ENCODE peak calls at places on chromosome 4, in five cellular contexts. T, V, Y, L and W are unnamed samples.
A peak's percentile ranks its signal among the peaks of the same experiment; 100 is the strongest.

GRCh38 chr4:24013666-24014422 is 124.0 kb upstream of the PPARGC1A start:
- DNase-seq in T (no peak), L (no peak), Y (no peak), V (no peak), W (no peak)

GRCh38 chr4:140151700-140152014 is 2.3 kb downstream of the MAML3 start:
- DNase-seq in Y (peak; percentile 64), V (peak; percentile 75), L (peak; percentile 23), T (peak; percentile 75), W (peak; percentile 95)

GRCh38 chr4:140309124-140309870 is 64.1 kb upstream of the SCOC start:
- DNase-seq in L (no peak), V (no peak), T (no peak), Y (no peak), W (no peak)

GRCh38 chr4:13980317-13980716 is 352.8 kb upstream of the BOD1L1 start:
- DNase-seq in T (no peak), Y (no peak), L (no peak), V (no peak), W (no peak)

GRCh38 chr4:94127707-94128328 is 79.8 kb upstream of the SMARCAD1 start:
- DNase-seq in L (peak; percentile 30), T (peak; percentile 41), Y (no peak), V (peak; percentile 50), W (peak; percentile 36)

GRCh38 chr4:185576918-185577591 is 41.7 kb upstream of the PDLIM3 start:
- DNase-seq in V (no peak), T (no peak), Y (no peak), L (no peak), W (no peak)

GRCh38 chr4:38163216-38164006 is 203.2 kb downstream of the PTTG2 start:
- DNase-seq in L (no peak), T (no peak), Y (no peak), V (no peak), W (peak; percentile 21)

GRCh38 chr4:105306158-105306781 is 159.6 kb downstream of the TET2 start:
- DNase-seq in L (no peak), V (no peak), T (no peak), Y (no peak), W (no peak)

GRCh38 chr4:15665738-15666365 is 10.7 kb upstream of the FBXL5 start:
- DNase-seq in T (no peak), Y (no peak), L (no peak), V (peak; percentile 63), W (peak; percentile 60)

GRCh38 chr4:132998585-132999230 is 150.4 kb upstream of the PCDH10 start:
- DNase-seq in V (no peak), T (no peak), Y (no peak), L (no peak), W (no peak)

DNA sequence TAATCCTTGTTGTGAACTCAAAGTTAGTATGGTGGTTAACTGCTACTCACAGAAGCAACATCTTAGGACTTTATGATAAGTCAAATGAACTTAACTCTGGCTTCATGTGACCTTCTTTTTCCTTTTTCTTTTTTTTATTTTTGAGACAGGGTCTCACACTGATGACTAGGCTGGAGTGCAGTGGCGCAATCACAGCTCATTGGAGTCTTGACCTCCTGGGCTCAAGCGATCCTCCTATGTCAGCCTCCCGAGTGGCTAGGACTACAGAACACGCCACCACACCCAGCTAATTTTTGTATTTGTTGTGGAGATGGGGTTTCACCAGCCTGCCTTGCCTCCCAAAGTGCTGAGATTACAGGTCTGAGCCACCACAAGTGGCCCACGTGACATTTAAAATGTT is 22.4 kb downstream of the SEC31A start:
- DNase-seq in V (no peak), L (no peak), Y (no peak), T (no peak), W (no peak)
- H3K79me2 ChIP-seq in V (peaks cover 8% of the 10 kb centered on the region), L (peaks cover 32% of the 10 kb centered on the region), Y (no peaks in the 10 kb centered on the region), T (no peaks in the 10 kb centered on the region), W (peaks cover 30% of the 10 kb centered on the region)

GRCh38 chr4:67545199-67545995 is at the start of gene CENPC:
- DNase-seq in T (peak; percentile 92), L (peak; percentile 96), Y (peak; percentile 91), V (peak; percentile 94), W (peak; percentile 99)
- TF ChIP-seq POLR2A in T (peak; percentile 97), L (peak; percentile 95), Y (peak; percentile 97), V (peak; percentile 69), W (peak; percentile 96)

DNA sequence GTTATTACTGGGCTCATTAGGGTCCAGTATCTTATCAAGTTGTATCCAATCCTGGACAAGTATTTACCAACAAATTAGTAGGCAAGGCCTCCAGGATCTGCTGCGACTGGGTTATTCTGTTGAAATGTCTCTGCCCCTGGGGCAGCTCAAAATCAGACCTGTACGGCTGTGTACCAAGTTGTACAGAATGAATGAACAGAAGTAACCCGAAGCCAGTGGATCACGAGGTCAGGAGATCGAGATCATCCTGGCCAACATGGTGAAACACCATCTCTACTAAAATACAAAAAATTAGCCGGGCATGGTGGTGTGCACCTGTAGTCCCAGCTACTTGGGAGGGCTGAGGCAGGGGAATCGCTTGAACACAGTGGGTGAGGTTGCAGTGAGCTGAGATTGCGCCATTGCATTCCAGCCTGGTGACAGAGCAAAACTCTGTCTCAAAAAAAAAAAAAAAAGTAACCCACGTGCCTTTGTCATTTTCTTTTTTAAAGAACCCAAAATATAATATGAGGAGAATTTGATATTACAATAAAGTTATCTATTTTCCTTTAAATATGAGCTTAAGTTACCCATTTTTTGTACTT is 127.3 kb downstream of the CBR4 start:
- DNase-seq in V (no peak), Y (no peak), L (peak; percentile 9), T (no peak), W (no peak)
- H3K4me1 ChIP-seq in V (peaks cover 2% of the 10 kb centered on the region), Y (no peaks in the 10 kb centered on the region), L (peaks cover 25% of the 10 kb centered on the region), T (peaks cover 3% of the 10 kb centered on the region), W (no peaks in the 10 kb centered on the region)

GRCh38 chr4:95265814-95266740 is 282.7 kb downstream of the UNC5C start:
- DNase-seq in T (no peak), Y (no peak), L (no peak), V (no peak), W (no peak)

GRCh38 chr4:95263960-95264359 is 284.8 kb downstream of the UNC5C start:
- DNase-seq in L (no peak), T (no peak), V (no peak), Y (no peak), W (no peak)

GRCh38 chr4:95267081-95267480 is 281.7 kb downstream of the UNC5C start:
- DNase-seq in T (no peak), V (no peak), Y (no peak), L (no peak), W (peak; percentile 68)

GRCh38 chr4:95263391-95263790 is 285.4 kb downstream of the UNC5C start:
- DNase-seq in T (no peak), Y (no peak), V (no peak), L (no peak), W (no peak)

GRCh38 chr4:95264843-95265242 is 283.9 kb downstream of the UNC5C start:
- DNase-seq in Y (no peak), T (no peak), L (no peak), V (no peak), W (no peak)
- H3K79me2 ChIP-seq in Y (no peaks in the 10 kb centered on the region), T (no peaks in the 10 kb centered on the region), L (no peaks in the 10 kb centered on the region), V (no peaks in the 10 kb centered on the region), W (no peaks in the 10 kb centered on the region)

GRCh38 chr4:86934147-86934771 is 552 bp upstream of the AFF1 start:
- DNase-seq in Y (no peak), L (no peak), T (no peak), V (no peak), W (no peak)

GRCh38 chr4:86935499-86935832 is 655 bp downstream of the AFF1 start:
- DNase-seq in T (no peak), L (no peak), V (no peak), Y (no peak), W (no peak)

GRCh38 chr4:86939123-86939522 is 4.3 kb downstream of the AFF1 start:
- DNase-seq in V (no peak), T (no peak), L (no peak), Y (no peak), W (peak; percentile 75)

GRCh38 chr4:86935833-86936721 is 1.3 kb downstream of the AFF1 start:
- DNase-seq in V (peak; percentile 78), L (peak; percentile 62), Y (peak; percentile 80), T (peak; percentile 70), W (peak; percentile 84)

DNA sequence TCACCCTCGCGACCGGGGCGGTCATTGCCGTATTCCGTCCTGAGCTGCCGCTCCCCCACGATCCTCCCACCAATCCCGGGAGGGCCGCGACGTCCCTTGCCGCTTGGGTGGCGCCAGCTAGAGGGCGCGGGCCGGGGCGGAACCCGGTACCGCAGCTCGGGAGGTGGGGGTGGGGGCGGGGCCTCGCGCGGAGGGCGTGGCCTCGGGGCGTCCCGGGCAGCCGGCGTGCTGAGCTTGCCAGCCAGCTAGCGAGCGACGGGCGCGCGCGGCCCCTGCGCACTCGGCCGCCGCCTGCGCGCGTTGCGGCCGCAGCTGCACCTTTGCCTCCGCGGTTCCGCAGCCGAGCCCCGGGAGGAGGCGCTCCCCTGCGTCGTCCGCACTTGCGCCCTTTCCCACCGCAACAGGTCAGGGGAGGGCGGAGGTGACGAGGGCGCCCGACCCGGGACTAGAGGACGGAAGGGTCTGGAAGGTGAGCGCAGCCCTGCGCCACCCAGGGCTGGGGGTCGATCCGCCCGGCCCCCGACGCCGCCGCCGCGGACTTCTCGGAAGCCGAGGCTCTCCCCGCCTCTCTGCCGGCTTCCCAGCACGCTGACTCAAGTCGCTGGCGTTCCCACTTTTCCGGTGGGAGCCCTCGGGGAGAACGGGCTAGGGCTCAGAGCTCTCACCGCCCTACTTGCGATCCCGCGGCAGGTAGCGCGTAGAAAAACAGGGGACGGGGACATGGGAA is at the start of gene AFF1:
- DNase-seq in L (peak; percentile 86), T (peak; percentile 97), V (peak; percentile 82), Y (peak; percentile 81), W (peak; percentile 93)
- TF ChIP-seq POLR2A in L (peak; percentile 87), T (peak; percentile 57), V (peak; percentile 49), Y (peak; percentile 92), W (peak; percentile 91)

DNA sequence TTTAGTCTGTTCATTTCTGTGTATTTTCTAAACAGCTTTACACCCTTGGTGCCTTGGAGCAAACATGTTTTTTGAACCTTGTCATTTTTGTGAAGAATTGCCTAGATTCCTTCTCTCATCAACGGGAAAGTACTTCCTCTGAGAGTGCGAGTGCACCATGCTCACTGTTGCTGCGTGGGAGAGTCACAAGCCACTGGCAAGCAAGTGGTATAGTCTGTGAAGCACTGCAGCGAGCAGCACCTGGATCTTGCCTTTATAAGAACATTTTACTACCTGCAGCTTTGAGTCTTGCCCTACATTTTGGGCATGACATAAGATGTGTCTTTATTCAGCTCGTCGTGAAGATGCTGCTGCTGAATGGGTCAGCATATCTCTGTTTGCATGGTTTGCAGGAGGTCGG is 44.9 kb downstream of the HADH start:
- DNase-seq in T (no peak), L (no peak), Y (no peak), V (no peak), W (no peak)
- H3K4me1 ChIP-seq in T (no peaks in the 10 kb centered on the region), L (no peaks in the 10 kb centered on the region), Y (no peaks in the 10 kb centered on the region), V (no peaks in the 10 kb centered on the region), W (no peaks in the 10 kb centered on the region)

GRCh38 chr4:2600878-2601277 is 64.4 kb downstream of the FAM193A start:
- DNase-seq in L (no peak), Y (no peak), T (no peak), V (no peak), W (no peak)
- H3K79me2 ChIP-seq in L (peaks cover 73% of the 10 kb centered on the region), Y (peaks cover 19% of the 10 kb centered on the region), T (peaks cover 77% of the 10 kb centered on the region), V (peaks cover 91% of the 10 kb centered on the region), W (peaks cover 74% of the 10 kb centered on the region)

GRCh38 chr4:182448281-182449151 is 205.3 kb downstream of the TENM3 start:
- DNase-seq in Y (peak; percentile 77), L (peak; percentile 74), V (peak; percentile 59), T (peak; percentile 50), W (peak; percentile 87)
- TF ChIP-seq POLR2A in Y (peak; percentile 83), L (no peak), V (no peak), T (no peak), W (no peak)